ENCODE peak calls at places on chromosome 13, in four cellular contexts. X is HCT116, H is H1, O is GM12878. K is an unnamed sample.

GRCh38 chr13:52938065-52938464 is 89.6 kb upstream of the PCDH8 start:
- DNase-seq in O (no peak), X (no peak), H (no peak), K (no peak)

GRCh38 chr13:62512194-62513141 is 1096.8 kb upstream of the PCDH20 start:
- DNase-seq in H (peak), X (peak), O (peak), K (no peak)

GRCh38 chr13:50646070-50646469 is 197.4 kb downstream of the DLEU7 start:
- DNase-seq in O (no peak), H (no peak), X (no peak), K (no peak)

GRCh38 chr13:77047649-77048343 is 20.8 kb upstream of the FBXL3 start:
- DNase-seq in X (no peak), O (no peak), H (no peak), K (no peak)

GRCh38 chr13:112222971-112223370 is 153.2 kb upstream of the SPACA7 start:
- DNase-seq in H (no peak), O (no peak), X (no peak), K (no peak)

GRCh38 chr13:36130542-36131214 is 504 bp downstream of the DCLK1 start:
- DNase-seq in X (no peak), H (peak), O (no peak), K (no peak)

GRCh38 chr13:70173236-70173959 is 65.1 kb upstream of the KLHL1 start:
- DNase-seq in X (no peak), O (no peak), H (no peak), K (no peak)

GRCh38 chr13:112588490-112589297 is 741 bp upstream of the TUBGCP3 start:
- DNase-seq in O (no peak), H (no peak), X (no peak), K (no peak)

GRCh38 chr13:75173457-75174356 is 308.3 kb downstream of the TBC1D4 start:
- DNase-seq in X (no peak), H (no peak), O (no peak), K (no peak)

GRCh38 chr13:44350775-44351504 is 22.7 kb upstream of the SERP2 start:
- DNase-seq in X (no peak), O (no peak), H (no peak), K (no peak)

GRCh38 chr13:112168771-112169170 is 101.8 kb downstream of the SOX1 start:
- DNase-seq in X (no peak), H (no peak), O (no peak), K (no peak)

GRCh38 chr13:113761136-113761535 is 2.1 kb downstream of the TMEM255B start:
- DNase-seq in O (no peak), H (no peak), X (no peak), K (no peak)
- TF ChIP-seq EGR1 in O (no peak), H (no peak), X (no peak), K (no peak)

DNA sequence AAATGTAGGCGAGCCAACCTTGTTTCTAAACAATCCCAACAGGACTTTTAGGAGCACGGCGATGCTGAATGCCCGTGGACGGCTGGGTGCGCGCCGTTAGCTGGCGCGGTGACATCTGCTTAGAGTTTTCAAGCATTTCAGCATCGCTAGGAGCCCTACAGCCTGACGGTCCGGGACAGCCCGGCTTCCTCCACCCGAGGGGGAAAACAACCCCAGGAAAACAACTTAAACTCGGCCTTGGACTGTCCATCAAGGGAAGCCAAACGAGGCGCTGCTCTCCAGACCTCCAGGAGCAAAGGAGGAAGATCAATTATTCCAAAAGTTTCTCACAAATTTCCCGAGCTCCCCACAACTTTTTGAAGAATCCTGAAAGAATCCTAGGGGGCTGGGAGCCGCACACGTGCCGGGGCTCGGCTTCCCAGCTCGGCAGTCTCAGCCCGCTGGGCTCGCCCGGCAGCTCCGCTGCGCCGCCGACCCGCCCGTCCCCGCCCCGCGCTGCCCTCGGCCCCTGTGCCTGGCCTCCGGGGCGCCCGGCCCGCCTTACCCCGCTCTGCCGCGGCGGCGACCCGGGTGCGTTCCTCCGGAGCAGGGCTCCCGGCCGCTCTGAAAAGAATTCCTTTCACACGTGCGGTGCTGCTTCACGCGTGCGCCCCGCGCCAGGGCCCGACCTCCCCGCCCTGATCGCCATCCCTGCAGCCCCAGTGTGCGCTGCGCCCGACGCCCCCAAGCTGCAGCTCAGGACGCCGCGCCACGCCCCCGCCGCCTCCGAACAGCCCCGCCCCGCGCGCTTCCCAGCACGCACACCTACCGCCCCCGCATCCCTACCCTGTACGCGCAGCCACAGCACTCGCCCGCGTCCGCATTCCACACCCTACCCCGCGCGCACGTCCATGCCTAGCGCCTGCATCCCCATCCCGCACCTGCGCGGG is at the start of gene GJA3:
- DNase-seq in H (peak), X (no peak), O (no peak), K (peak)
- TF ChIP-seq EGR1 in H (peak), X (peak), O (peak), K (peak)

GRCh38 chr13:93226623-93227279 is at the start of gene GPC6:
- DNase-seq in H (no peak), O (no peak), X (no peak), K (no peak)
- TF ChIP-seq EGR1 in H (peak), O (no peak), X (no peak), K (no peak)

DNA sequence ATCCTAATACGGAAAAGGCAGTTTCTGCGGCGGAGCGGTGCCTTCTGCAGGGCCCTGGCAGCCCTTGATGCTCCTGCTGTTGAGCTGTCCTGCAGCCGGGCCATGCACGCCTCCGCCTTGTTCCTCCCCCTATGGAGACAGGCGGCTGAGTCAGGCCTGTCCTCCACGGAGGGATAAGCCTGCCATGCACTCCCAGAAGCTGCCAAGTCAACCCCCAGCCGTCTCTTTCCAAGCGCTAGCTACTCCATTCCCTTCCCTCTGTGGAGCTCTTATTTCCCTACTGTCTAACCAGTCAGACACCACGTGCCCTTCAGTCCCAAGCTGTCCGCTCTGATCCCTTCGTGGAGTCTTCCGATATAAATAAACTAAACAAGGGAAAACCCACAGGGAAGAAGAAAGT is 197.0 kb downstream of the COL4A1 start:
- DNase-seq in X (no peak), H (no peak), O (no peak), K (no peak)
- TF ChIP-seq EGR1 in X (no peak), H (no peak), O (no peak), K (no peak)

DNA sequence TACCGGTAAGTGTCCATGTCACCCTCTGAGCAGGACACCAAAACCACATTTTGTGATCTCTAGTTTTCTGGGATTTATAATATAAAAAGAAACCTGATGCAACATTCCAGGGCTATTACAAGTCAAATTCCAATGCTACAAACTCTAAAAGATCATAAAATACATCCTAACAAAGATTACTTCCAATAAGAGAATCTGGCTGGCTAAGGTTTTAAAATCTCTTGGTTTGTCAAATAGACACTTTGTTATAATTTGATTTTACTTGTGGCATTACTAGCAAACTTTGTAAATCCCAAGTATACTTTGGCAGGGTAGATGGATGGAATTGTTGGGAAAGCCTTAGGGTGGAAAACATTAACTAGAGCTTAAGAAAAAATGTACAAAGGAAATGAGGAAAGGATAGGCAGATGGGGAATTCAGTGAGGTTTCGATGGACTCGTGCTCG is 74.0 kb upstream of the POMP start:
- DNase-seq in H (no peak), X (no peak), O (no peak), K (no peak)
- TF ChIP-seq EGR1 in H (no peak), X (no peak), O (no peak), K (no peak)

DNA sequence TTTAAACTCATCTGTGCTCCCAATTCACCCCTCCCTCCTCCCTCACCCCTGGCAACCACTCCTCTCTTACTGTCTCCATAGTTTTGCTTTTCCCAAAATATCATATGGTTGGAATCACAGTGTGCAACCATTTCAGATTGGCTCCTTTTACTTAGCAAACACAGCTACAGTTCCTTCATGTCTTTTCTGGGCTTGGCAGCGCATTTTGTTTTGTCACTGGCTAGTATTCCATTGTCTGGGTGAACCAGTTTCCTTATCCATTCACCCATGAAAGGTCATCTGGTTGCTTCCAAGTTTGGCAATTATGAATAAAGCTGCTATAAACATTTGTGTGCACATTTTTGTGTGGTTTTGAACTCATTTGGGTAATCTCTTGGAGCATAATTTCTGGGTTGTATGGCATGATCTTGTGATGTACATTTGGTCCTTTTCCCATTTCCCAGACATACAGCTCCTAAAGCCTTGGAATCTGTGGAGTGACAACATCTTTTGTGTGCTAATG is 23.9 kb upstream of the GAS6 start:
- DNase-seq in H (no peak), O (no peak), X (no peak), K (no peak)
- TF ChIP-seq EGR1 in H (no peak), O (no peak), X (no peak), K (no peak)

GRCh38 chr13:82330499-82330898 is 1551.8 kb downstream of the SLITRK1 start:
- DNase-seq in X (no peak), H (no peak), O (no peak), K (peak)
- TF ChIP-seq EGR1 in X (no peak), H (no peak), O (no peak), K (no peak)

DNA sequence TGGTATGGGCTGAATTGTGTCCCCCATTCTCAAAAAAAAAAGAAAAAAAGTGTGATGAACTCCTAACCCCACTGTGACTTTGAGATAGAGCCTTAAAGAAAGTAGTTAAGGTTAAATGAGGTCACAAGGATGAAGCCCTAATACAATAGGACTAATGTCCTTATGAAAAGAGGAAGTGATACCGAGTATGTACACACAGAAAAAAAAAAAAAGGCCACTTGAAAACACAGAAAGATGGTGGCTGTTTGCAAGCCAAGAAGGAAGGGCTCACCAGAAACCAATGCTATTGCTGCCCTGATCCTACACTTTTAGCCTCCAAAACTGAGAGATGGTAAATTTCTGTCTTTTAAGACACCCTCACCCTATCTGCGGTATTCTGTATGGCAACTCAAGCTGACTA is 955.6 kb downstream of the PCDH17 start:
- DNase-seq in H (no peak), X (no peak), O (peak), K (no peak)
- TF ChIP-seq EGR1 in H (no peak), X (no peak), O (no peak), K (no peak)